ENCODE peak calls at places on chromosomes 7 and 10, in six cellular contexts. X is CD4-positive, CD25-positive, alpha-beta regulatory T cell; B is left ventricle myocardium inferior; P is heart right ventricle; V is suprapubic skin; A is uterus. W is an unnamed sample.
A peak's percentile ranks its signal among the peaks of the same experiment; 100 is the strongest.

GRCh38 chr7:76225951-76226350 is 24.3 kb downstream of the SRRM3 start:
- DNase-seq in P (no peak), A (no peak), B (no peak), V (no peak), X (no peak), W (no peak)

GRCh38 chr10:5888352-5888751 is 1.3 kb downstream of the ANKRD16 start:
- DNase-seq in B (no peak), P (no peak), A (no peak), V (no peak), X (no peak), W (no peak)

GRCh38 chr7:136133491-136133990 is 156.4 kb upstream of the MTPN start:
- DNase-seq in A (no peak), P (no peak), B (no peak), V (no peak), X (no peak), W (no peak)

GRCh38 chr10:14949291-14949690 is 4.6 kb downstream of the DCLRE1C start:
- DNase-seq in X (no peak), A (no peak), V (no peak), P (no peak), B (no peak), W (no peak)

GRCh38 chr7:81094952-81095351 is 176.1 kb upstream of the SEMA3C start:
- DNase-seq in X (no peak), B (no peak), A (no peak), V (no peak), P (no peak), W (no peak)

GRCh38 chr10:14325325-14325955 is 5.3 kb downstream of the FRMD4A start:
- DNase-seq in V (no peak), B (peak; percentile 22), A (no peak), X (peak; percentile 11), P (peak; percentile 16), W (peak; percentile 41)

GRCh38 chr7:44581426-44581906 is 565 bp downstream of the TMED4 start:
- DNase-seq in V (no peak), P (peak; percentile 26), A (peak; percentile 26), B (no peak), X (peak; percentile 57), W (no peak)

GRCh38 chr10:28091913-28092312 is 93.0 kb upstream of the ODAD2 start:
- DNase-seq in X (no peak), A (no peak), P (no peak), B (no peak), V (no peak), W (no peak)

GRCh38 chr7:130492519-130493274 is 812 bp downstream of the MEST start:
- DNase-seq in P (no peak), A (no peak), X (no peak), B (no peak), V (no peak), W (no peak)

GRCh38 chr7:74288034-74288881 is 949 bp upstream of the CLIP2 start:
- DNase-seq in B (no peak), V (no peak), X (no peak), P (no peak), A (no peak), W (no peak)

GRCh38 chr10:2942937-2943336 is 124.4 kb upstream of the PFKP start:
- DNase-seq in B (no peak), A (no peak), P (no peak), X (no peak), V (no peak), W (no peak)

GRCh38 chr7:37208528-37208927 is 240.1 kb downstream of the ELMO1 start:
- DNase-seq in V (no peak), X (peak; percentile 44), B (peak; percentile 44), P (peak; percentile 80), A (peak; percentile 77), W (peak; percentile 80)

GRCh38 chr10:91381562-91381923 is 28.6 kb upstream of the HECTD2 start:
- DNase-seq in P (peak; percentile 6), B (peak; percentile 25), A (no peak), X (no peak), V (no peak), W (no peak)

GRCh38 chr10:75117996-75118395 is 6.5 kb downstream of the SAMD8 start:
- DNase-seq in X (no peak), B (no peak), P (no peak), V (no peak), A (no peak), W (no peak)

GRCh38 chr7:140049339-140050024 is 13.3 kb downstream of the PARP12 start:
- DNase-seq in P (no peak), B (no peak), X (no peak), A (no peak), V (no peak), W (no peak)

GRCh38 chr7:40047661-40048060 is 86.8 kb downstream of the MPLKIP start:
- DNase-seq in B (no peak), A (no peak), P (no peak), V (no peak), X (no peak), W (no peak)

GRCh38 chr7:114691605-114692004 is 230.3 kb upstream of the MDFIC start:
- DNase-seq in V (no peak), B (no peak), A (no peak), P (no peak), X (no peak), W (no peak)

GRCh38 chr10:114489521-114490310 is 85.4 kb upstream of the AFAP1L2 start:
- DNase-seq in P (no peak), X (no peak), V (no peak), A (no peak), B (no peak), W (no peak)

GRCh38 chr10:18737841-18738240 is 78.6 kb downstream of the ARL5B start:
- DNase-seq in B (no peak), V (no peak), P (no peak), A (no peak), X (no peak), W (no peak)

GRCh38 chr7:98879989-98880337 is 1.6 kb downstream of the TRRAP start:
- DNase-seq in P (no peak), X (no peak), B (no peak), V (peak; percentile 44), A (no peak), W (no peak)

GRCh38 chr10:7410800-7411670 is at the start of gene SFMBT2:
- DNase-seq in P (peak; percentile 64), B (peak; percentile 68), X (peak; percentile 65), A (peak; percentile 66), V (peak; percentile 81), W (peak; percentile 48)

GRCh38 chr10:114822771-114823463 is 1.3 kb downstream of the FHIP2A start:
- DNase-seq in P (no peak), B (no peak), A (no peak), V (no peak), X (no peak), W (no peak)

GRCh38 chr10:126391162-126391880 is 3.0 kb upstream of the ADAM12 start:
- DNase-seq in P (no peak), B (no peak), A (no peak), X (no peak), V (no peak), W (no peak)

GRCh38 chr7:73885975-73886798 is 25.2 kb downstream of the TMEM270 start:
- DNase-seq in P (no peak), V (no peak), A (peak; percentile 82), B (peak; percentile 73), X (no peak), W (no peak)

GRCh38 chr10:5945561-5946418 is 31.6 kb downstream of the IL15RA start:
- DNase-seq in B (peak; percentile 77), V (no peak), A (peak; percentile 81), P (peak; percentile 77), X (no peak), W (peak; percentile 61)

GRCh38 chr10:6667679-6668270 is 87.7 kb upstream of the PRKCQ start:
- DNase-seq in A (no peak), P (peak; percentile 13), V (no peak), X (peak; percentile 31), B (no peak), W (no peak)

GRCh38 chr7:446289-446935 is 73.2 kb downstream of the PDGFA start:
- DNase-seq in A (no peak), X (no peak), P (no peak), B (no peak), V (no peak), W (no peak)

GRCh38 chr7:158821173-158822021 is 7.9 kb downstream of the ESYT2 start:
- DNase-seq in P (no peak), A (no peak), X (no peak), V (no peak), B (no peak), W (no peak)

GRCh38 chr10:110865804-110866482 is 5.8 kb upstream of the PDCD4 start:
- DNase-seq in V (no peak), P (no peak), B (no peak), A (no peak), X (no peak), W (no peak)

GRCh38 chr10:110864662-110865140 is 7.0 kb upstream of the PDCD4 start:
- DNase-seq in A (no peak), P (no peak), V (no peak), X (peak; percentile 87), B (no peak), W (no peak)

GRCh38 chr10:110863956-110864355 is 7.8 kb upstream of the PDCD4 start:
- DNase-seq in P (no peak), B (no peak), X (no peak), A (no peak), V (no peak), W (no peak)

GRCh38 chr10:110863361-110863760 is 8.4 kb upstream of the PDCD4 start:
- DNase-seq in X (no peak), B (no peak), A (no peak), P (no peak), V (no peak), W (no peak)

GRCh38 chr10:110865184-110865803 is 6.4 kb upstream of the PDCD4 start:
- DNase-seq in V (no peak), B (no peak), P (no peak), X (no peak), A (no peak), W (no peak)
- H3K4me1 ChIP-seq in V (peaks cover 90% of the 10 kb centered on the region), B (peaks cover 21% of the 10 kb centered on the region), P (peaks cover 38% of the 10 kb centered on the region), X (peaks cover 100% of the 10 kb centered on the region), A (no peaks in the 10 kb centered on the region), W (no peaks in the 10 kb centered on the region)

GRCh38 chr10:119166111-119166500 is 592 bp upstream of the SFXN4 start:
- DNase-seq in B (no peak), V (no peak), P (no peak), X (no peak), A (no peak), W (no peak)
- H3K4me3 ChIP-seq in B (peak overlapping the region; percentile 72), V (peak overlapping the region; percentile 80), P (peak overlapping the region; percentile 85), X (peak overlapping the region; percentile 68), A (peak overlapping the region; percentile 48), W (peak overlapping the region; percentile 84)

DNA sequence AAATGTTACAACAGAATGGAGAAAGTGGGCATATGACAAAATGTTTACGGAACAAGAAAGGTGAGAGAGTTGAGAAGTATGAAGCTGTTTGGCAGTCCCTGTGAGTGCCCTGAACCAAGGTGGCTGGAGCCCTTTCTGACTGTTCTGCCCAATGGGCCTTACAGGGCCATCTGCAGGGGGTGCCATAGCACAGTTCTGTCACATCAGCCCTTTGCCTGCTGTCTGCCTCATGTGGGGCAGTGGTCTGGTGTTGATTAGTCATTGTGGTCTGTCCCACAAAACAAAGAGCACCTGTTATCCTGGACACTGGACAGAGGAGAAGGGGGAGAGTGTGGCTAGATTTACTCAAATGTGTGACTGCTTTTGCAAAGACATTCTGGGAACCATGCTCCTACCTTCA is 51.5 kb upstream of the OSBPL3 start:
- DNase-seq in A (no peak), B (no peak), P (no peak), V (no peak), X (no peak), W (no peak)
- H3K4me1 ChIP-seq in A (no peaks in the 10 kb centered on the region), B (peaks cover 11% of the 10 kb centered on the region), P (peaks cover 20% of the 10 kb centered on the region), V (no peaks in the 10 kb centered on the region), X (peaks cover 31% of the 10 kb centered on the region), W (no peaks in the 10 kb centered on the region)

DNA sequence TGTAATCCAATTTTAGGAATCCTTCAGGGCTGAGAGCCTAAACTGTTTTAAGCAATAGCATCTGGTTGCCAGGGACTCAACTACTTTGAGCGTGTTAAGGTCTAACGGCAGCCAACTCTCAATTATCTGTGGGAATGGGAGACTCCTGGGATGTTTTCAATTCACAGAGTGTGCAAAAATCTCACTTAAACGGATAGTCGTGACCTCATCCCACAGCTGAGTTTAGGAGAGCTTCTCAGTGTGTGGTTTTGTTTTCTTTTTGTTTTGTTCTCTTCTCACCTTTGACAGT is 291.8 kb downstream of the AUTS2 start:
- DNase-seq in X (no peak), P (no peak), A (no peak), B (no peak), V (no peak), W (no peak)
- H3K4me3 ChIP-seq in X (no peak overlapping the region), P (no peak overlapping the region), A (no peak overlapping the region), B (peak overlapping the region; percentile 2), V (no peak overlapping the region), W (no peak overlapping the region)

W was measured in lung.